ENCODE peak calls at places on chromosomes 3 and 15, in eight cellular contexts. W is GM23338, B is stomach, G is K562, D is prostate gland, Y is GM12878, K is upper lobe of left lung, J is HCT116. P is an unnamed sample.
A peak's percentile ranks its signal among the peaks of the same experiment; 100 is the strongest.

GRCh38 chr15:32119694-32120330 is 89.5 kb downstream of the CHRNA7 start:
- DNase-seq in W (no peak), B (no peak), G (no peak), D (no peak), Y (no peak), K (no peak), J (no peak), P (no peak)

GRCh38 chr3:20340324-20340928 is 154.4 kb upstream of the SGO1 start:
- DNase-seq in W (peak; percentile 85), B (peak; percentile 78), G (peak; percentile 88), D (peak; percentile 59), Y (peak; percentile 25), K (peak; percentile 66), J (peak; percentile 38), P (peak; percentile 55)

GRCh38 chr15:83285979-83286553 is 1.6 kb upstream of the BNC1 start:
- DNase-seq in W (no peak), B (no peak), G (no peak), D (no peak), Y (no peak), K (no peak), J (no peak), P (no peak)

GRCh38 chr15:57384816-57385215 is 8.5 kb downstream of the CGNL1 start:
- DNase-seq in W (no peak), B (no peak), G (no peak), D (no peak), Y (no peak), K (no peak), J (no peak), P (no peak)

GRCh38 chr3:100993309-100993708 is at the start of gene ABI3BP:
- DNase-seq in W (no peak), B (peak; percentile 49), G (peak; percentile 5), D (no peak), Y (no peak), K (peak; percentile 47), J (peak; percentile 29), P (peak; percentile 82)

GRCh38 chr3:159765860-159766294 is 222.8 kb upstream of the IL12A start:
- DNase-seq in W (no peak), B (no peak), G (no peak), D (no peak), Y (no peak), K (no peak), J (no peak), P (no peak)

GRCh38 chr3:109731639-109732473 is 394.5 kb upstream of the DPPA4 start:
- DNase-seq in W (peak; percentile 74), B (peak; percentile 53), G (peak; percentile 19), D (peak; percentile 53), Y (no peak), K (peak; percentile 29), J (peak; percentile 29), P (no peak)

GRCh38 chr3:65922441-65922840 is 116.3 kb downstream of the MAGI1 start:
- DNase-seq in W (no peak), B (no peak), G (no peak), D (no peak), Y (no peak), K (no peak), J (no peak), P (no peak)

GRCh38 chr3:42052867-42053351 is 38.2 kb upstream of the TRAK1 start:
- DNase-seq in W (no peak), B (no peak), G (no peak), D (no peak), Y (no peak), K (no peak), J (no peak), P (no peak)

GRCh38 chr3:69510481-69511031 is 124.7 kb upstream of the FRMD4B start:
- DNase-seq in W (no peak), B (no peak), G (no peak), D (no peak), Y (no peak), K (no peak), J (no peak), P (no peak)

GRCh38 chr3:51703026-51703775 is 3.7 kb upstream of the GRM2 start:
- DNase-seq in W (peak; percentile 32), B (no peak), G (no peak), D (no peak), Y (no peak), K (no peak), J (no peak), P (no peak)

GRCh38 chr3:46208167-46208704 is at the start of gene CCR1:
- DNase-seq in W (peak; percentile 77), B (no peak), G (peak; percentile 41), D (no peak), Y (peak; percentile 92), K (peak; percentile 77), J (peak; percentile 45), P (no peak)

GRCh38 chr3:146326875-146327543 is 76.1 kb upstream of the PLSCR4 start:
- DNase-seq in W (peak; percentile 40), B (peak; percentile 47), G (peak; percentile 8), D (no peak), Y (no peak), K (no peak), J (peak; percentile 35), P (no peak)

GRCh38 chr15:40830884-40831283 is 2.4 kb upstream of the PPP1R14D start:
- DNase-seq in W (no peak), B (no peak), G (no peak), D (no peak), Y (no peak), K (no peak), J (no peak), P (no peak)

GRCh38 chr15:80836991-80837390 is 57.8 kb downstream of the CEMIP start:
- DNase-seq in W (no peak), B (no peak), G (no peak), D (no peak), Y (no peak), K (no peak), J (no peak), P (no peak)
- H3K4me1 ChIP-seq in W (peaks cover 17% of the 10 kb centered on the region), B (peaks cover 4% of the 10 kb centered on the region), G (no peaks in the 10 kb centered on the region), D (no peaks in the 10 kb centered on the region), Y (no peaks in the 10 kb centered on the region), K (peaks cover 9% of the 10 kb centered on the region), J (peaks cover 18% of the 10 kb centered on the region), P (peaks cover 9% of the 10 kb centered on the region)

GRCh38 chr3:174700736-174701135 is 158.4 kb upstream of the NAALADL2 start:
- DNase-seq in W (peak; percentile 50), B (no peak), G (no peak), D (no peak), Y (no peak), K (no peak), J (no peak), P (no peak)

GRCh38 chr3:174697310-174697709 is 161.8 kb upstream of the NAALADL2 start:
- DNase-seq in W (no peak), B (no peak), G (no peak), D (no peak), Y (no peak), K (no peak), J (no peak), P (no peak)
- TF ChIP-seq POLR2AphosphoS5 in W (no peak), B (no peak), G (no peak), D (no peak), Y (no peak), K (no peak), J (no peak), P (no peak)

DNA sequence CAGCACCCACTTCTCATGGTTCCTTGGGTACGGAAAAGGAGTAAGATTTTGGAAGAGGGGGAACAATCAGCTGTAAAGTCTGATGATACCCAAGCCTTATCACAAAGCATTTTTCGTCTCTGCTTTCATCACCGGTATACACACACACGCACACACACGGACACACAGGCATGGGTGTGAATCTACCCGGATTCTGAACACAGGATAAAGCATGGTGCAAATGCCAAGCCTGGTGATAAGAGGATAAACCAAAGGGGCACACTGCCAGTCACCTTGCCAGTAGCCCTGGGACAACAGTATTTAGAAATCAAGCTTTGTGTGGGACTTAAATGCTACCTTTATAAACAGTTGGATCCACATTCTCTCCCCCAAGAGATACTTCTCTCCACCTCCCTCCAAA is 22.2 kb downstream of the FAM174B start:
- DNase-seq in W (no peak), B (no peak), G (no peak), D (no peak), Y (no peak), K (no peak), J (no peak), P (peak; percentile 9)
- H3K4me3 ChIP-seq in W (no peak overlapping the region), B (no peak overlapping the region), G (no peak overlapping the region), D (no peak overlapping the region), Y (no peak overlapping the region), K (no peak overlapping the region), J (no peak overlapping the region), P (no peak overlapping the region)

DNA sequence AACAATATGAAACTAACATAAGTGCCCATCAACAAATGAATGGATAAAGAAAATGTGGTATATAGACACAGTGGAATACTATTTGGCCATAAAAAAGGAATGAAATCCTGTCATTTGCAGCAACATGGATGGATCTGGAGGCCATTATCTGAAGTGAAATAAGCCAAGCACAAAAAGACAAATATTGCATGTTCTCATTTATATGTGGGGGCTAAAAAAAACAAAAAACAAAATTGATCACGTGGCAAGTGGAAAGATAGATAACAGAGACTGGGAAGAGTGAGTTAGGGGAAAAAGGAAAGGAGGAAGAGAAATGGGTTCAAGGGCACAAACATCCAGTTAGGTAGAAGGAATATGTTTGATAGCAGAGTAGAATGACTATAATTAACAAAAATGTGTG is 155.9 kb upstream of the BHLHE40 start:
- DNase-seq in W (no peak), B (no peak), G (no peak), D (no peak), Y (no peak), K (no peak), J (no peak), P (no peak)
- H3K4me1 ChIP-seq in W (peaks cover 9% of the 10 kb centered on the region), B (peaks cover 45% of the 10 kb centered on the region), G (peaks cover 91% of the 10 kb centered on the region), D (peaks cover 8% of the 10 kb centered on the region), Y (peaks cover 2% of the 10 kb centered on the region), K (peaks cover 29% of the 10 kb centered on the region), J (peaks cover 17% of the 10 kb centered on the region), P (peaks cover 48% of the 10 kb centered on the region)

DNA sequence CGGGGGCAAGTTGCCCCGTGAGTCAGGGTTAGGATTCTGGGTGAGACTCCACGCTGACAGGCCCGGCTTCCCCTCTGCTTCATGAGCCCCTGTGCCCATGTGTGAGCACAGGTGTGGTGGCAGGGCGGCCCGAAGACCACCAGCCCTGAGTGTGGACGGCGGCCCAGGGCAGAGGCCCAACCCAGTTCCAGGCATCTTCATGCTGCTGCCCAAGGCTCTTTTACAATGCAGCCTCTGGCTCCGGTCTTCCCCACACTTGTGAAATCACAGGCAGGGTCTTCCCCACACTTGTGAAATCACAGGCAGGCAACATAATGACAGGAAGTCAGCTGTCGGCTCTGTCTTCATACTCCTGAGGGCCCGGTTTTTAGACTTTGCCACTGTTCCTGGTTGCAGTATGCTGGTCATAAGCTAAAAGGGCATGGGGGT is 78.8 kb downstream of the AAGAB start:
- DNase-seq in W (no peak), B (no peak), G (no peak), D (peak; percentile 17), Y (peak; percentile 8), K (peak; percentile 76), J (no peak), P (peak; percentile 83)
- TF ChIP-seq POLR2AphosphoS5 in W (no peak), B (peak; percentile 45), G (no peak), D (no peak), Y (no peak), K (peak; percentile 67), J (no peak), P (peak; percentile 48)

P was measured in suprapubic skin.